ENCODE peak calls at places on chromosomes 16 and 17, in nine cellular contexts. V is transverse colon; I is heart left ventricle; G is uterus; F is CD8-positive, alpha-beta T cell; D is endothelial cell of umbilical vein; J is H9; X is heart right ventricle; T is cardiac muscle cell. C is an unnamed sample.

GRCh38 chr17:67829331-67829730 is 4.0 kb downstream of the BPTF start:
- DNase-seq in V (no peak), I (no peak), G (no peak), F (peak; percentile 12), D (no peak), J (no peak), X (no peak), T (no peak), C (no peak)

GRCh38 chr17:9150407-9151090 is 129.2 kb downstream of the NTN1 start:
- DNase-seq in V (peak; percentile 32), I (no peak), G (peak; percentile 33), F (no peak), D (no peak), J (no peak), X (no peak), T (peak; percentile 16), C (no peak)

GRCh38 chr17:57363998-57364645 is 107.8 kb downstream of the MSI2 start:
- DNase-seq in V (no peak), I (no peak), G (no peak), F (no peak), D (no peak), J (no peak), X (no peak), T (no peak), C (no peak)

GRCh38 chr17:44310188-44310587 is 1.8 kb downstream of the RUNDC3A start:
- DNase-seq in V (no peak), I (no peak), G (no peak), F (no peak), D (no peak), J (no peak), X (no peak), T (no peak), C (no peak)

GRCh38 chr16:53369921-53370320 is 64.3 kb upstream of the RBL2 start:
- DNase-seq in V (no peak), I (no peak), G (no peak), F (no peak), D (no peak), J (no peak), X (no peak), T (peak; percentile 34), C (no peak)

GRCh38 chr17:75834279-75834920 is 9.8 kb downstream of the UNC13D start:
- DNase-seq in V (no peak), I (no peak), G (no peak), F (no peak), D (no peak), J (no peak), X (no peak), T (no peak), C (no peak)

GRCh38 chr17:48728232-48729231 is at the start of gene HOXB13:
- DNase-seq in V (peak; percentile 73), I (no peak), G (no peak), F (no peak), D (peak; percentile 36), J (peak; percentile 81), X (no peak), T (peak; percentile 47), C (no peak)

GRCh38 chr17:63492940-63493339 is 16.1 kb downstream of the ACE start:
- DNase-seq in V (no peak), I (no peak), G (no peak), F (no peak), D (no peak), J (no peak), X (no peak), T (no peak), C (no peak)

DNA sequence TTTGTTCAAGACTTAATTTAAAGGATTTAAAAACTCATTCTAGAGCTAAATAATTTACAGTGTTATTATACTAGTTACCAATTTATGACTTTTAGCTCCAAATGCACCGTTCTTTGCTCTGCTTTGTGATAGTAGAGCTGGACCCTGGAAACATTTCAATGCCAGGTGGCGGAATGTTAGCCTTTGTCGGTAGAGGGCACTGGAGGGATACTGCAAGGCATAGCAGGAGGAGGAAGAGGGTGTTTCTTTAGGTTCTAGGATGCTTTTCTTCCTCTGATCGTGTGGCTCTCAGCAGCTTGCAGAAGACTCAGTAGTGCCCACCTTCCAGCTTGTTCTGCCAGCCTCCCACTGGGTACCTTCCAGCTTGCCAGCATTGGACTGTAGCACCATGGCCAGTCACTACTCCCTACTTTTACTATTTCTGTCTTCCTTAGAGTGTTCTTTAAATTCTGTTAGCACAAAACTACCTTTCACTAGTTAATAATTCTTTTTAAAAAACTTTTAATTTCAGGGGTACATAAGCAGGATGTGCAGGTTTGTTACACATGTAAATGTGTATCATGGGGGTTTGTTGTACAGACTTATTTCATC is 325.3 kb downstream of the UTP18 start:
- DNase-seq in V (peak; percentile 9), I (no peak), G (no peak), F (no peak), D (no peak), J (peak; percentile 75), X (no peak), T (no peak), C (no peak)
- TF ChIP-seq CTCF in V (no peak), I (peak; percentile 47), G (no peak), F (no peak), D (no peak), J (peak; percentile 84), X (peak; percentile 44), T (no peak), C (peak; percentile 77)

DNA sequence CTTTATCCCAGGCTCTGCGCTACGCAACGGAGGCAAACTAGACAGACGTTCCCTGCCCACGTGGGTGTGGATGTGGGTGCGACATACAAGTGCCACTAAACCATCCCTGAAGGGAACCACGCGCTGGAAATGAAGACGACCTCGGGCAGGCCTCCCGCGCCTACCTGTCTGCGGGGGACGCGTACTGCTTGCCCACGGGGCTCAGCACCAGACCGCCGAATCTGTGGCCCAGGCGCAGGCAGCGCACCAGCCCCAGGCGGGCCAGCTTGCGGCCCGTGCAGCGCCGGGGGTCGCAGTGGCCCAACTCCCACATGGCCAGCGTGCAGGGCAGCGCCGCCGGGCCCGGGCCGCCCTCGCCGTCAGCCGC is 480 bp downstream of the TSR3 start:
- DNase-seq in V (no peak), I (no peak), G (no peak), F (no peak), D (no peak), J (no peak), X (no peak), T (no peak), C (no peak)
- H3K27ac ChIP-seq in V (peak overlapping the region; percentile 82), I (peak overlapping the region; percentile 75), G (peak overlapping the region; percentile 9), F (peak overlapping the region; percentile 44), D (peak overlapping the region; percentile 3), J (no peak overlapping the region), X (peak overlapping the region; percentile 83), T (no peak overlapping the region), C (peak overlapping the region; percentile 65)

GRCh38 chr16:81514568-81515258 is 70.1 kb downstream of the CMIP start:
- DNase-seq in V (no peak), I (no peak), G (no peak), F (no peak), D (peak; percentile 78), J (no peak), X (no peak), T (no peak), C (peak; percentile 13)

GRCh38 chr16:81514041-81514559 is 69.5 kb downstream of the CMIP start:
- DNase-seq in V (no peak), I (no peak), G (no peak), F (no peak), D (no peak), J (no peak), X (no peak), T (no peak), C (peak; percentile 50)

GRCh38 chr16:81511371-81511770 is 66.8 kb downstream of the CMIP start:
- DNase-seq in V (no peak), I (no peak), G (no peak), F (no peak), D (peak; percentile 89), J (no peak), X (no peak), T (peak; percentile 58), C (peak; percentile 8)

GRCh38 chr16:81515281-81515680 is 70.7 kb downstream of the CMIP start:
- DNase-seq in V (no peak), I (no peak), G (no peak), F (no peak), D (no peak), J (no peak), X (no peak), T (no peak), C (peak; percentile 44)

DNA sequence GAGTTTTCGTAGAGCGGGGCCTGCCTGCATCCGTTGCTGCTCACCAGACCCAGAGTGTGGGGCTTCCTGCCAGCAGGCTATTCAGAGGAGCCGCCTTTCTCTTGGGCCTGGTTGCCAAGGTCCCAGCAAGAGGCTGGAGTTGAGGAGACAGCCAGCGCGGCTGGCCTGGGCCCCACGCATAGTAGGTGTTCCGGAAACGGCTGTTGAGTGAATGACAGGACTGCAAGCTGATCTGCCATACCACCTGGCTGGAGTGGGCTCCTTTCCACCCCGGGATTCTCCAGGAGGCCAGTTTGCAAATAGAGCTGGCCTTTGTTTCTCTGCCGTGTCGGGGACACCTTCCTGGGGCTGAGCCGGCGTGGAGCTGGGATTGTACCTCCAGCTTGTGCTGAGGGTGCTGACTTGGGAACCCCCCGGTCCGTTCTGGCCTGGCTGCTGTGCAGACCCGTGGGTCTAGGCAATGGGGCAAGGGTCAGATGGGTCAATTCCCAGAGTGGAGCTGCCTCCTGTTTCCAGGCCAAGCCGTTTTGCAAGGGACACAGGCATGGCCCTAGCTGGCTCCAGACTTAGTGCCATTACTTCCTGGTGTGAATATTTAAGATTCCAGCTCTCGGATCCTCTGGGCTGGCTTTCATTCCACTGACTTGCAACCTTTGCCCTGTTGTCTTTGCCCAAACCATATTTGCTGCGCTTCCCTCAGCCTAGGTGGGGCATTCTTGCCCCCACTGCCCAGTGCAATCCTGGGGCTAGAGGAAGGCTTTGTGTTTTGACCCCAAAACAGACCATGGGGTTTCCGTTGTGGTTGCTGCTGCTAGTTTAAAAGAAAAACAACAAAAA is 68.8 kb downstream of the CMIP start:
- DNase-seq in V (no peak), I (peak; percentile 73), G (peak; percentile 53), F (no peak), D (peak; percentile 84), J (peak; percentile 71), X (peak; percentile 77), T (peak; percentile 52), C (peak; percentile 93)
- TF ChIP-seq CTCF in V (no peak), I (no peak), G (no peak), F (no peak), D (no peak), J (no peak), X (no peak), T (no peak), C (no peak)

GRCh38 chr17:2508035-2508434 is 3.7 kb downstream of the METTL16 start:
- DNase-seq in V (no peak), I (no peak), G (no peak), F (no peak), D (no peak), J (no peak), X (no peak), T (no peak), C (no peak)

GRCh38 chr17:2503627-2504026 is 8.1 kb downstream of the METTL16 start:
- DNase-seq in V (no peak), I (no peak), G (no peak), F (no peak), D (no peak), J (no peak), X (no peak), T (no peak), C (no peak)

GRCh38 chr17:2500446-2500845 is 11.2 kb downstream of the METTL16 start:
- DNase-seq in V (no peak), I (no peak), G (no peak), F (no peak), D (peak; percentile 26), J (no peak), X (no peak), T (no peak), C (no peak)

DNA sequence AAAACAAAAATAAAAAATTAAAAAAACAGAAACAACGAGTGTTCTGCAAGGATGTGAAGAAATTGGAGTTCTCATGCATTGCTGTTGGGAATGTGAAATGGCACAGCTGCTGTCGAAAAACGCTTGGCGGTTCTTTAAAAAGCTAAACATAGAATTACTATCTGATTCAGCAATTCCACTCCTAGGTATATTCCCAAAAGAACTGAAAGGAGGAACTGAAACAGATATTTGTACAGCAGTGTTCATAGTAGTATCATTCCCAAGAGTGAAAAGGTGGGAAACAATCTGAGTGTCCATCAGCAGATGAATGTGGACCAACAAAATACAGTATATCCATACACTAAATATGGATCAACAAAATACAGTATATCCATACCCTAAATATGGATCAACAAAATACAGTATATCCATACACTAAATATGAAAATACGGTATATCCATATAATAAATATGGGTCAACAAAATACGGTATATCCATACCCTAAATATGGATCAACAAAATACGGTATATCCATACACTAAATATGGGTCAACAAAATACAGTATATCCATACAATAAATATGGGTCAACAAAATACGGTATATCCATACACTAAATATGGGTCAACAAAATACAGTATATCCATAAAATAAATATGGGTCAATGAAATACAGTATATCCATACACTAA is 8.6 kb downstream of the METTL16 start:
- DNase-seq in V (no peak), I (no peak), G (no peak), F (no peak), D (no peak), J (no peak), X (no peak), T (no peak), C (no peak)
- H3K27ac ChIP-seq in V (no peak overlapping the region), I (no peak overlapping the region), G (no peak overlapping the region), F (no peak overlapping the region), D (no peak overlapping the region), J (no peak overlapping the region), X (no peak overlapping the region), T (no peak overlapping the region), C (no peak overlapping the region)

C was measured in right lobe of liver.